ENCODE peak calls at places on chromosome 21, in nine cellular contexts. M is mesothelial cell of epicardium; Q is IMR-90; X is WERI-Rb-1; R is astrocyte of the spinal cord; Y is activated B cell treated with CpG ODN at 0.5 μM for 24 hours; E is Calu3; F is CD8-positive, alpha-beta T cell; V is GM12878. N is an unnamed sample.

GRCh38 chr21:45224189-45224938 is 63.3 kb downstream of the POFUT2 start:
- DNase-seq in M (no peak), Q (peak), X (no peak), R (no peak), Y (no peak), E (no peak), F (peak), V (no peak), N (no peak)

GRCh38 chr21:45543371-45543709 is 1.1 kb upstream of the SLC19A1 start:
- DNase-seq in M (no peak), Q (no peak), X (no peak), R (no peak), Y (peak), E (no peak), F (no peak), V (no peak), N (no peak)

GRCh38 chr21:14383596-14384210 is 757 bp upstream of the HSPA13 start:
- DNase-seq in M (no peak), Q (peak), X (no peak), R (no peak), Y (no peak), E (peak), F (no peak), V (peak), N (no peak)

GRCh38 chr21:14675774-14676530 is 129.8 kb upstream of the SAMSN1 start:
- DNase-seq in M (no peak), Q (no peak), X (no peak), R (no peak), Y (no peak), E (no peak), F (peak), V (peak), N (no peak)

GRCh38 chr21:31546402-31547155 is 112.9 kb upstream of the SOD1 start:
- DNase-seq in M (no peak), Q (no peak), X (no peak), R (no peak), Y (no peak), E (no peak), F (no peak), V (no peak), N (no peak)

GRCh38 chr21:25569084-25569483 is 38.2 kb downstream of the MRPL39 start:
- DNase-seq in M (no peak), Q (peak), X (no peak), R (peak), Y (no peak), E (no peak), F (no peak), V (no peak), N (no peak)

GRCh38 chr21:41393876-41394465 is 32.1 kb upstream of the MX1 start:
- DNase-seq in M (no peak), Q (no peak), X (no peak), R (no peak), Y (no peak), E (no peak), F (no peak), V (no peak), N (no peak)

GRCh38 chr21:45579383-45580180 is 37.3 kb upstream of the SLC19A1 start:
- DNase-seq in M (no peak), Q (no peak), X (peak), R (no peak), Y (no peak), E (no peak), F (no peak), V (no peak), N (no peak)

GRCh38 chr21:25572895-25573310 is 34.4 kb downstream of the MRPL39 start:
- DNase-seq in M (no peak), Q (peak), X (no peak), R (peak), Y (no peak), E (no peak), F (no peak), V (peak), N (no peak)

GRCh38 chr21:18244721-18245486 is at the start of gene CHODL:
- DNase-seq in M (peak), Q (no peak), X (peak), R (peak), Y (no peak), E (no peak), F (no peak), V (no peak), N (no peak)

GRCh38 chr21:44951186-44951915 is 11.5 kb downstream of the SLX9 start:
- DNase-seq in M (no peak), Q (no peak), X (no peak), R (no peak), Y (no peak), E (no peak), F (no peak), V (no peak), N (no peak)

GRCh38 chr21:24428539-24429186 is 1178.6 kb downstream of the MRPL39 start:
- DNase-seq in M (no peak), Q (no peak), X (no peak), R (no peak), Y (no peak), E (no peak), F (no peak), V (no peak), N (no peak)

GRCh38 chr21:41766883-41767605 is at the start of gene RIPK4:
- DNase-seq in M (peak), Q (peak), X (peak), R (peak), Y (no peak), E (peak), F (peak), V (peak), N (peak)

GRCh38 chr21:23968722-23969647 is 1638.3 kb downstream of the MRPL39 start:
- DNase-seq in M (no peak), Q (peak), X (peak), R (peak), Y (peak), E (peak), F (peak), V (peak), N (no peak)

GRCh38 chr21:44089001-44089911 is 17.9 kb upstream of the PWP2 start:
- DNase-seq in M (peak), Q (no peak), X (no peak), R (no peak), Y (no peak), E (peak), F (peak), V (no peak), N (no peak)

GRCh38 chr21:31872452-31873274 is at the start of gene HUNK:
- DNase-seq in M (peak), Q (peak), X (peak), R (peak), Y (peak), E (peak), F (no peak), V (no peak), N (no peak)

GRCh38 chr21:32749662-32750061 is 21.8 kb upstream of the SYNJ1 start:
- DNase-seq in M (no peak), Q (no peak), X (no peak), R (no peak), Y (no peak), E (no peak), F (no peak), V (no peak), N (no peak)

GRCh38 chr21:21664871-21665270 is 666.7 kb downstream of the NCAM2 start:
- DNase-seq in M (no peak), Q (peak), X (no peak), R (no peak), Y (no peak), E (no peak), F (no peak), V (no peak), N (no peak)

GRCh38 chr21:36209626-36210171 is 53.1 kb downstream of the DOP1B start:
- DNase-seq in M (no peak), Q (peak), X (peak), R (peak), Y (no peak), E (peak), F (peak), V (no peak), N (peak)

GRCh38 chr21:42566524-42567180 is 53.0 kb downstream of the SLC37A1 start:
- DNase-seq in M (no peak), Q (no peak), X (peak), R (no peak), Y (no peak), E (no peak), F (no peak), V (no peak), N (no peak)

GRCh38 chr21:36122977-36123376 is 11.9 kb upstream of the CBR3 start:
- DNase-seq in M (no peak), Q (no peak), X (peak), R (no peak), Y (no peak), E (no peak), F (no peak), V (no peak), N (no peak)

GRCh38 chr21:22961248-22961647 is 1963.0 kb downstream of the NCAM2 start:
- DNase-seq in M (no peak), Q (no peak), X (no peak), R (no peak), Y (no peak), E (no peak), F (no peak), V (no peak), N (no peak)

GRCh38 chr21:41973861-41974751 is 20.3 kb upstream of the C2CD2 start:
- DNase-seq in M (peak), Q (peak), X (no peak), R (no peak), Y (no peak), E (no peak), F (no peak), V (no peak), N (no peak)

DNA sequence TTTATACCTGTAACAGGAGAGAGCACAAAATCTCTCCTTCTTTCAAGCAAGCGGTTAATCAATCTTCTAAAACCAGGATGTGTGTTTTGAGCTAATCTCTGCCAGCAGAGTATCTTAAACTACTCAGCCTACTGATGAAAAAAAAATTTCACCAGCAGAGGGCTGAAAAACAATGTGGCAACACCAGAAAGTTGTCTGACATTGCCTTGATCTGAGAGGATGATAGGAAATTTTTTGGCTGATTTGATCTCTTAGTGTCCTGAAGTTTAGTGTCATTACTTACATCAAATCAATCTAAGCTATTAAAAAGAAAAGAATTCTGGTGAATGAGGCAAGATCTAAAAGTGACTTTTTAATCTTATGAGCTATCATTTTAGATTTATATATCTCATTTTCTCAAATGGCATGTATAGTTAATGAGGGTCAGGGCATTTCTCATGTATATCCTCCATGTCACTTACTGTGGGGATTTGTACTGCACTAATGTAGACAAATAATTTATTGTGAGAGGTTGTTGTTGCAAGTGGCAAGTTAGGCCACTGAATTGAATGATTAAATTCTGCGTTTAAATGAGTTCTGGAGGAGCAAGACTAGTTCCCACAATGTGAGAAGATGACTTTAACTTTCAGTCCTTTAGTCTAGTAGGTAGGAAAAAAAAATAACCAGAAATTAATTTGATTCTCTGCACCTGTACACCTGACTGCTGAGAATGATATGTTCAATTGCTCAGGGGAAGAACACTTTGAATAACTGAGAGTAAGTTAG is 10.8 kb downstream of the ADAMTS1 start:
- DNase-seq in M (no peak), Q (peak), X (no peak), R (no peak), Y (no peak), E (no peak), F (no peak), V (no peak), N (peak)
- TF ChIP-seq CTCF in M (peak), Q (peak), X (no peak), R (peak), Y (no peak), E (no peak), F (no peak), V (no peak), N (peak)

GRCh38 chr21:20276954-20277353 is 721.3 kb upstream of the NCAM2 start:
- DNase-seq in M (no peak), Q (no peak), X (no peak), R (no peak), Y (no peak), E (no peak), F (no peak), V (no peak), N (no peak)
- TF ChIP-seq CTCF in M (no peak), Q (no peak), X (no peak), R (no peak), Y (no peak), E (no peak), F (no peak), V (no peak), N (no peak)

GRCh38 chr21:37564341-37564923 is 197.9 kb downstream of the DYRK1A start:
- DNase-seq in M (no peak), Q (peak), X (peak), R (peak), Y (no peak), E (peak), F (peak), V (peak), N (peak)
- TF ChIP-seq CTCF in M (no peak), Q (peak), X (peak), R (no peak), Y (no peak), E (no peak), F (no peak), V (peak), N (no peak)

GRCh38 chr21:34129039-34129891 is 55.9 kb downstream of the MRPS6 start:
- DNase-seq in M (no peak), Q (peak), X (no peak), R (peak), Y (no peak), E (no peak), F (peak), V (no peak), N (peak)
- TF ChIP-seq CTCF in M (no peak), Q (peak), X (no peak), R (peak), Y (no peak), E (no peak), F (peak), V (no peak), N (peak)

GRCh38 chr21:38474124-38474523 is 24.2 kb downstream of the ERG start:
- DNase-seq in M (no peak), Q (no peak), X (no peak), R (no peak), Y (no peak), E (no peak), F (no peak), V (no peak), N (no peak)
- TF ChIP-seq CTCF in M (no peak), Q (no peak), X (no peak), R (no peak), Y (no peak), E (no peak), F (no peak), V (no peak), N (no peak)